ENCODE peak calls at places on chromosomes 11 and 22, in ten cellular contexts. Y is ecto neural progenitor cell; L is NCI-H1048; M is stimulated activated CD4-positive, alpha-beta T cell treated with anti-CD3 and anti-CD28 coated beads, Interleukin-15, amount 100 ng/mL, for 1 hour; O is endodermal cell; F is activated CD4-positive, alpha-beta T cell treated with anti-CD3 and anti-CD28 coated beads, Interleukin-2, amount 50 U/mL, for 24 hours; S is cardiac muscle cell; T is NCI-H460; W is ACHN; A is spleen. D is an unnamed sample.

GRCh38 chr11:101987370-101987769 is 59.9 kb upstream of the CFAP300 start:
- DNase-seq in L (no peak), Y (no peak), O (no peak), F (no peak), S (no peak), T (no peak), M (no peak), W (no peak), A (no peak), D (no peak)

GRCh38 chr11:111735262-111736116 is 30.7 kb downstream of the PPP2R1B start:
- DNase-seq in A (peak), M (no peak), T (peak), S (peak), W (peak), O (peak), Y (no peak), F (no peak), L (peak), D (peak)

GRCh38 chr22:38755911-38756532 is at the start of gene SUN2:
- DNase-seq in T (peak), W (peak), Y (peak), M (peak), F (peak), L (peak), S (peak), O (peak), A (peak), D (peak)

GRCh38 chr11:1223346-1224108 is 661 bp downstream of the MUC5B start:
- DNase-seq in F (no peak), Y (no peak), T (no peak), A (peak), L (no peak), S (no peak), M (no peak), W (no peak), O (peak), D (no peak)

GRCh38 chr22:50115693-50116092 is 25.9 kb downstream of the MOV10L1 start:
- DNase-seq in Y (no peak), L (no peak), M (no peak), T (no peak), O (no peak), F (no peak), S (peak), W (no peak), A (no peak), D (no peak)

GRCh38 chr11:124917115-124917637 is 1.9 kb upstream of the HEPN1 start:
- DNase-seq in Y (no peak), O (no peak), M (no peak), A (no peak), F (no peak), L (no peak), T (no peak), W (no peak), S (peak), D (peak)

GRCh38 chr11:122863704-122864326 is 18.7 kb upstream of the JHY start:
- DNase-seq in A (no peak), O (peak), F (peak), L (no peak), W (peak), S (peak), T (peak), M (peak), Y (no peak), D (peak)

GRCh38 chr22:31818481-31819392 is 64.9 kb downstream of the DEPDC5 start:
- DNase-seq in F (peak), L (no peak), Y (no peak), T (no peak), A (no peak), S (peak), M (no peak), O (no peak), W (peak), D (no peak)

GRCh38 chr22:22706253-22706940 is 62.0 kb downstream of the GGTLC2 start:
- DNase-seq in O (no peak), M (no peak), L (no peak), Y (peak), W (no peak), A (no peak), F (no peak), T (no peak), S (no peak), D (no peak)

GRCh38 chr22:44827666-44828065 is 75.3 kb downstream of the ARHGAP8 start:
- DNase-seq in Y (no peak), S (no peak), W (no peak), A (no peak), L (no peak), F (no peak), T (no peak), O (no peak), M (no peak), D (no peak)

GRCh38 chr11:72483412-72484186 is 49.3 kb upstream of the CLPB start:
- DNase-seq in M (no peak), O (no peak), Y (no peak), L (no peak), S (peak), T (no peak), W (no peak), A (no peak), F (no peak), D (no peak)

GRCh38 chr11:58949184-58949583 is 9.9 kb downstream of the GLYATL1 start:
- DNase-seq in Y (no peak), L (no peak), S (no peak), M (no peak), A (no peak), W (no peak), F (no peak), T (no peak), O (no peak), D (no peak)

GRCh38 chr11:47905358-47906059 is 57.4 kb upstream of the NUP160 start:
- DNase-seq in M (no peak), L (no peak), O (no peak), A (no peak), Y (no peak), T (no peak), F (no peak), S (peak), W (no peak), D (no peak)